ENCODE peak calls at places on chromosomes 1 and 21, in eight cellular contexts. L, Y, N, A, Q, W, X and D are unnamed samples.

GRCh38 chr1:219664310-219665029 is 51.6 kb upstream of the ZC3H11B start:
- DNase-seq in L (no peak), Y (no peak), N (no peak), A (no peak), Q (no peak), W (no peak), X (no peak), D (no peak)

GRCh38 chr1:211579434-211580302 is 707 bp upstream of the SLC30A1 start:
- DNase-seq in L (no peak), Y (peak; percentile 90), N (no peak), A (peak; percentile 70), Q (peak; percentile 36), W (no peak), X (no peak), D (no peak)

GRCh38 chr21:35120631-35121180 is 71.6 kb upstream of the RUNX1 start:
- DNase-seq in L (no peak), Y (peak; percentile 84), N (no peak), A (no peak), Q (no peak), W (no peak), X (no peak), D (no peak)

GRCh38 chr1:58909914-58910681 is 126.3 kb upstream of the JUN start:
- DNase-seq in L (no peak), Y (no peak), N (no peak), A (no peak), Q (no peak), W (no peak), X (no peak), D (no peak)

GRCh38 chr1:10033359-10033845 is 644 bp downstream of the UBE4B start:
- DNase-seq in L (peak; percentile 4), Y (peak; percentile 85), N (no peak), A (no peak), Q (no peak), W (no peak), X (no peak), D (peak; percentile 41)

GRCh38 chr1:225923381-225923691 is 714 bp downstream of the PYCR2 start:
- DNase-seq in L (no peak), Y (no peak), N (no peak), A (no peak), Q (no peak), W (no peak), X (no peak), D (no peak)

GRCh38 chr1:55252942-55253589 is 37.9 kb upstream of the USP24 start:
- DNase-seq in L (no peak), Y (no peak), N (peak; percentile 6), A (no peak), Q (no peak), W (no peak), X (no peak), D (no peak)

GRCh38 chr1:219387211-219387610 is 213.5 kb downstream of the LYPLAL1 start:
- DNase-seq in L (no peak), Y (peak; percentile 75), N (no peak), A (no peak), Q (no peak), W (no peak), X (no peak), D (no peak)

GRCh38 chr1:35726814-35727433 is 8.2 kb upstream of the C1orf216 start:
- DNase-seq in L (peak; percentile 32), Y (peak; percentile 76), N (peak; percentile 58), A (peak; percentile 54), Q (peak; percentile 46), W (no peak), X (peak; percentile 53), D (no peak)

GRCh38 chr1:40303051-40303771 is 13.9 kb downstream of the COL9A2 start:
- DNase-seq in L (no peak), Y (no peak), N (no peak), A (no peak), Q (no peak), W (no peak), X (no peak), D (no peak)

GRCh38 chr1:168921514-168922106 is 184.9 kb upstream of the ATP1B1 start:
- DNase-seq in L (no peak), Y (no peak), N (no peak), A (no peak), Q (no peak), W (no peak), X (no peak), D (no peak)

GRCh38 chr1:87331319-87332269 is 2.9 kb downstream of the LMO4 start:
- DNase-seq in L (peak; percentile 32), Y (peak; percentile 86), N (peak; percentile 58), A (peak; percentile 74), Q (peak; percentile 55), W (no peak), X (peak; percentile 74), D (peak; percentile 92)

GRCh38 chr1:41102208-41102607 is 80.7 kb upstream of the SLFNL1 start:
- DNase-seq in L (no peak), Y (no peak), N (peak; percentile 21), A (no peak), Q (peak; percentile 73), W (peak; percentile 93), X (no peak), D (peak; percentile 83)

GRCh38 chr1:21165632-21166031 is 11.1 kb downstream of the EIF4G3 start:
- DNase-seq in L (no peak), Y (no peak), N (no peak), A (no peak), Q (no peak), W (no peak), X (no peak), D (no peak)

GRCh38 chr1:185284533-185285244 is 32.4 kb downstream of the IVNS1ABP start:
- DNase-seq in L (no peak), Y (no peak), N (no peak), A (no peak), Q (no peak), W (no peak), X (no peak), D (no peak)

GRCh38 chr1:102861247-102861646 is 247.1 kb downstream of the COL11A1 start:
- DNase-seq in L (no peak), Y (no peak), N (no peak), A (no peak), Q (no peak), W (no peak), X (no peak), D (no peak)

GRCh38 chr1:107228704-107229103 is 87.9 kb downstream of the NTNG1 start:
- DNase-seq in L (no peak), Y (no peak), N (no peak), A (no peak), Q (peak; percentile 11), W (peak; percentile 13), X (no peak), D (no peak)

GRCh38 chr1:84489766-84490165 is 10.7 kb downstream of the RPF1 start:
- DNase-seq in L (no peak), Y (no peak), N (no peak), A (no peak), Q (no peak), W (no peak), X (no peak), D (no peak)